ENCODE peak calls at places on chromosomes 1 and 21, in ten cellular contexts. One of them, this sample, is unnamed. For H3K4me1, the result is how much of the 10 kb centered on the place peaks cover.

GRCh38 chr1:61450454-61451213 is 274.3 kb downstream of the TM2D1 start:
- DNase-seq in colonic mucosa: peak
- DNase-seq in uterus: peak
- DNase-seq in IMR-90: no peak
- DNase-seq in tibial nerve: no peak
- DNase-seq in esophagus squamous epithelium: no peak
- DNase-seq in breast epithelium: no peak
- DNase-seq in lower lobe of right lung: no peak
- DNase-seq in A549: peak
- DNase-seq in right lobe of liver: no peak
- DNase-seq in this sample: no peak

GRCh38 chr1:67214420-67215174 is 48.3 kb downstream of the IL23R start:
- DNase-seq in colonic mucosa: peak
- DNase-seq in uterus: peak
- DNase-seq in IMR-90: peak
- DNase-seq in tibial nerve: no peak
- DNase-seq in esophagus squamous epithelium: no peak
- DNase-seq in breast epithelium: no peak
- DNase-seq in lower lobe of right lung: no peak
- DNase-seq in A549: no peak
- DNase-seq in right lobe of liver: no peak
- DNase-seq in this sample: no peak

GRCh38 chr1:161305872-161306519 is 3.8 kb downstream of the MPZ start:
- DNase-seq in colonic mucosa: peak
- DNase-seq in uterus: peak
- DNase-seq in IMR-90: peak
- DNase-seq in tibial nerve: peak
- DNase-seq in esophagus squamous epithelium: peak
- DNase-seq in breast epithelium: peak
- DNase-seq in lower lobe of right lung: peak
- DNase-seq in A549: no peak
- DNase-seq in right lobe of liver: peak
- DNase-seq in this sample: peak

GRCh38 chr1:89953072-89953626 is 41.8 kb upstream of the ZNF326 start:
- DNase-seq in colonic mucosa: peak
- DNase-seq in uterus: peak
- DNase-seq in IMR-90: peak
- DNase-seq in tibial nerve: no peak
- DNase-seq in esophagus squamous epithelium: no peak
- DNase-seq in breast epithelium: no peak
- DNase-seq in lower lobe of right lung: no peak
- DNase-seq in A549: peak
- DNase-seq in right lobe of liver: no peak
- DNase-seq in this sample: peak

GRCh38 chr1:182051938-182052337 is 9.6 kb downstream of the ZNF648 start:
- DNase-seq in colonic mucosa: no peak
- DNase-seq in uterus: no peak
- DNase-seq in IMR-90: no peak
- DNase-seq in tibial nerve: no peak
- DNase-seq in esophagus squamous epithelium: no peak
- DNase-seq in breast epithelium: no peak
- DNase-seq in lower lobe of right lung: no peak
- DNase-seq in A549: no peak
- DNase-seq in right lobe of liver: no peak
- DNase-seq in this sample: no peak

GRCh38 chr21:15430577-15430976 is 299.2 kb upstream of the USP25 start:
- DNase-seq in colonic mucosa: no peak
- DNase-seq in uterus: no peak
- DNase-seq in IMR-90: no peak
- DNase-seq in tibial nerve: no peak
- DNase-seq in esophagus squamous epithelium: no peak
- DNase-seq in breast epithelium: no peak
- DNase-seq in lower lobe of right lung: no peak
- DNase-seq in A549: no peak
- DNase-seq in right lobe of liver: no peak
- DNase-seq in this sample: no peak

GRCh38 chr1:245621589-245621988 is 466.8 kb downstream of the KIF26B start:
- DNase-seq in colonic mucosa: no peak
- DNase-seq in uterus: no peak
- DNase-seq in IMR-90: no peak
- DNase-seq in tibial nerve: no peak
- DNase-seq in esophagus squamous epithelium: no peak
- DNase-seq in breast epithelium: no peak
- DNase-seq in lower lobe of right lung: no peak
- DNase-seq in A549: no peak
- DNase-seq in right lobe of liver: no peak
- DNase-seq in this sample: no peak

GRCh38 chr1:47226121-47226977 is 5.7 kb downstream of the TAL1 start:
- DNase-seq in colonic mucosa: no peak
- DNase-seq in uterus: peak
- DNase-seq in IMR-90: no peak
- DNase-seq in tibial nerve: no peak
- DNase-seq in esophagus squamous epithelium: no peak
- DNase-seq in breast epithelium: no peak
- DNase-seq in lower lobe of right lung: no peak
- DNase-seq in A549: no peak
- DNase-seq in right lobe of liver: no peak
- DNase-seq in this sample: peak

GRCh38 chr21:36700295-36700960 is 1.5 kb downstream of the SIM2 start:
- DNase-seq in colonic mucosa: no peak
- DNase-seq in uterus: no peak
- DNase-seq in IMR-90: no peak
- DNase-seq in tibial nerve: no peak
- DNase-seq in esophagus squamous epithelium: no peak
- DNase-seq in breast epithelium: no peak
- DNase-seq in lower lobe of right lung: no peak
- DNase-seq in A549: no peak
- DNase-seq in right lobe of liver: no peak
- DNase-seq in this sample: no peak

GRCh38 chr1:87305762-87306161 is 22.9 kb upstream of the LMO4 start:
- DNase-seq in colonic mucosa: no peak
- DNase-seq in uterus: no peak
- DNase-seq in IMR-90: no peak
- DNase-seq in tibial nerve: no peak
- DNase-seq in esophagus squamous epithelium: no peak
- DNase-seq in breast epithelium: no peak
- DNase-seq in lower lobe of right lung: no peak
- DNase-seq in A549: no peak
- DNase-seq in right lobe of liver: no peak
- DNase-seq in this sample: no peak

GRCh38 chr1:112693821-112694220 is 13.1 kb downstream of the RHOC start:
- DNase-seq in colonic mucosa: no peak
- DNase-seq in uterus: no peak
- DNase-seq in IMR-90: no peak
- DNase-seq in tibial nerve: no peak
- DNase-seq in esophagus squamous epithelium: no peak
- DNase-seq in breast epithelium: no peak
- DNase-seq in lower lobe of right lung: no peak
- DNase-seq in A549: no peak
- DNase-seq in right lobe of liver: no peak
- DNase-seq in this sample: no peak

GRCh38 chr1:33387512-33388079 is 43.3 kb downstream of the PHC2 start:
- DNase-seq in colonic mucosa: no peak
- DNase-seq in uterus: no peak
- DNase-seq in IMR-90: peak
- DNase-seq in tibial nerve: no peak
- DNase-seq in esophagus squamous epithelium: no peak
- DNase-seq in breast epithelium: no peak
- DNase-seq in lower lobe of right lung: no peak
- DNase-seq in A549: no peak
- DNase-seq in right lobe of liver: no peak
- DNase-seq in this sample: no peak

GRCh38 chr1:244256086-244256485 is 195.6 kb downstream of the ADSS2 start:
- DNase-seq in colonic mucosa: no peak
- DNase-seq in uterus: no peak
- DNase-seq in IMR-90: no peak
- DNase-seq in tibial nerve: no peak
- DNase-seq in esophagus squamous epithelium: no peak
- DNase-seq in breast epithelium: no peak
- DNase-seq in lower lobe of right lung: no peak
- DNase-seq in A549: no peak
- DNase-seq in right lobe of liver: no peak
- DNase-seq in this sample: no peak

GRCh38 chr1:63747445-63747844 is 26.4 kb upstream of the ROR1 start:
- DNase-seq in colonic mucosa: no peak
- DNase-seq in uterus: no peak
- DNase-seq in IMR-90: no peak
- DNase-seq in tibial nerve: no peak
- DNase-seq in esophagus squamous epithelium: no peak
- DNase-seq in breast epithelium: no peak
- DNase-seq in lower lobe of right lung: no peak
- DNase-seq in A549: no peak
- DNase-seq in right lobe of liver: no peak
- DNase-seq in this sample: no peak

GRCh38 chr1:16183157-16183556 is 27.3 kb upstream of the EPHA2 start:
- DNase-seq in colonic mucosa: no peak
- DNase-seq in uterus: peak
- DNase-seq in IMR-90: peak
- DNase-seq in tibial nerve: no peak
- DNase-seq in esophagus squamous epithelium: no peak
- DNase-seq in breast epithelium: no peak
- DNase-seq in lower lobe of right lung: peak
- DNase-seq in A549: no peak
- DNase-seq in right lobe of liver: peak
- DNase-seq in this sample: peak

GRCh38 chr1:160474392-160475242 is 48.4 kb downstream of the SLAMF6 start:
- DNase-seq in colonic mucosa: no peak
- DNase-seq in uterus: no peak
- DNase-seq in IMR-90: no peak
- DNase-seq in tibial nerve: no peak
- DNase-seq in esophagus squamous epithelium: no peak
- DNase-seq in breast epithelium: no peak
- DNase-seq in lower lobe of right lung: no peak
- DNase-seq in A549: no peak
- DNase-seq in right lobe of liver: no peak
- DNase-seq in this sample: no peak

GRCh38 chr1:228226956-228227791 is 19.3 kb downstream of the OBSCN start:
- DNase-seq in colonic mucosa: peak
- DNase-seq in uterus: no peak
- DNase-seq in IMR-90: peak
- DNase-seq in tibial nerve: no peak
- DNase-seq in esophagus squamous epithelium: no peak
- DNase-seq in breast epithelium: no peak
- DNase-seq in lower lobe of right lung: no peak
- DNase-seq in A549: peak
- DNase-seq in right lobe of liver: no peak
- DNase-seq in this sample: no peak

GRCh38 chr1:92784051-92784638 is 763 bp downstream of the EVI5 start:
- DNase-seq in colonic mucosa: peak
- DNase-seq in uterus: peak
- DNase-seq in IMR-90: peak
- DNase-seq in tibial nerve: peak
- DNase-seq in esophagus squamous epithelium: no peak
- DNase-seq in breast epithelium: no peak
- DNase-seq in lower lobe of right lung: peak
- DNase-seq in A549: peak
- DNase-seq in right lobe of liver: no peak
- DNase-seq in this sample: no peak

GRCh38 chr1:77540501-77541161 is 141.8 kb downstream of the ZZZ3 start:
- DNase-seq in colonic mucosa: no peak
- DNase-seq in uterus: no peak
- DNase-seq in IMR-90: peak
- DNase-seq in tibial nerve: no peak
- DNase-seq in esophagus squamous epithelium: no peak
- DNase-seq in breast epithelium: no peak
- DNase-seq in lower lobe of right lung: no peak
- DNase-seq in A549: no peak
- DNase-seq in right lobe of liver: no peak
- DNase-seq in this sample: no peak
- H3K4me1 ChIP-seq in colonic mucosa: under half
- H3K4me1 ChIP-seq in uterus: under half
- H3K4me1 ChIP-seq in IMR-90: under half
- H3K4me1 ChIP-seq in tibial nerve: under half
- H3K4me1 ChIP-seq in esophagus squamous epithelium: under half
- H3K4me1 ChIP-seq in breast epithelium: under half
- H3K4me1 ChIP-seq in lower lobe of right lung: under half
- H3K4me1 ChIP-seq in A549: half or more
- H3K4me1 ChIP-seq in right lobe of liver: under half
- H3K4me1 ChIP-seq in this sample: under half

GRCh38 chr1:44724408-44725308 is 6.3 kb downstream of the RNU5D-1 start:
- DNase-seq in colonic mucosa: no peak
- DNase-seq in uterus: no peak
- DNase-seq in IMR-90: no peak
- DNase-seq in tibial nerve: no peak
- DNase-seq in esophagus squamous epithelium: no peak
- DNase-seq in breast epithelium: no peak
- DNase-seq in lower lobe of right lung: no peak
- DNase-seq in A549: no peak
- DNase-seq in right lobe of liver: no peak
- DNase-seq in this sample: no peak
- TF ChIP-seq CTCF in colonic mucosa: no peak
- TF ChIP-seq CTCF in uterus: no peak
- TF ChIP-seq CTCF in IMR-90: no peak
- TF ChIP-seq CTCF in tibial nerve: no peak
- TF ChIP-seq CTCF in esophagus squamous epithelium: no peak
- TF ChIP-seq CTCF in breast epithelium: no peak
- TF ChIP-seq CTCF in lower lobe of right lung: no peak
- TF ChIP-seq CTCF in A549: no peak
- TF ChIP-seq CTCF in right lobe of liver: no peak
- TF ChIP-seq CTCF in this sample: no peak

DNA sequence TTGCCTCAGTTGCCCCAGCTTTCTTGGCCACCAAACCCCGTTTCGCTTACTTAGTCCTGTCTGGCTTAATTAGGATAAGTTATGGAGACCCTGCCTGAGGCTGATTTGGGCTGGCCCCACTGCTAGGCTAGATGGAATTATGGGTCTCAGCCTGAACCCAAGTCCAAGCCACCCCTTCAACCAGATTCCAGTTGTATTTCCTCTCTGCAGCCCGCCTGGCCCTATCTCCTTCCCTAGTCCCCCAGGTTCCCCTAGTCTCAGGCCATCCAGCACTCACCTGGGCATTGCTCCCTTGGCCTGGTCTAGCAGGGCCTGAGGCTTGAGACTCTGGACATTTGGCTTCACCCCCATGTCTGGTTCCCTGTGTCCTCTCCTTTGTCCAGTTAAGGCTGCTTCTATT is 111.7 kb upstream of the IPO9 start:
- DNase-seq in colonic mucosa: no peak
- DNase-seq in uterus: no peak
- DNase-seq in IMR-90: no peak
- DNase-seq in tibial nerve: no peak
- DNase-seq in esophagus squamous epithelium: no peak
- DNase-seq in breast epithelium: no peak
- DNase-seq in lower lobe of right lung: no peak
- DNase-seq in A549: no peak
- DNase-seq in right lobe of liver: no peak
- DNase-seq in this sample: no peak
- H3K4me1 ChIP-seq in colonic mucosa: under half
- H3K4me1 ChIP-seq in uterus: half or more
- H3K4me1 ChIP-seq in IMR-90: under half
- H3K4me1 ChIP-seq in tibial nerve: half or more
- H3K4me1 ChIP-seq in esophagus squamous epithelium: half or more
- H3K4me1 ChIP-seq in breast epithelium: under half
- H3K4me1 ChIP-seq in lower lobe of right lung: half or more
- H3K4me1 ChIP-seq in A549: half or more
- H3K4me1 ChIP-seq in right lobe of liver: under half
- H3K4me1 ChIP-seq in this sample: half or more

DNA sequence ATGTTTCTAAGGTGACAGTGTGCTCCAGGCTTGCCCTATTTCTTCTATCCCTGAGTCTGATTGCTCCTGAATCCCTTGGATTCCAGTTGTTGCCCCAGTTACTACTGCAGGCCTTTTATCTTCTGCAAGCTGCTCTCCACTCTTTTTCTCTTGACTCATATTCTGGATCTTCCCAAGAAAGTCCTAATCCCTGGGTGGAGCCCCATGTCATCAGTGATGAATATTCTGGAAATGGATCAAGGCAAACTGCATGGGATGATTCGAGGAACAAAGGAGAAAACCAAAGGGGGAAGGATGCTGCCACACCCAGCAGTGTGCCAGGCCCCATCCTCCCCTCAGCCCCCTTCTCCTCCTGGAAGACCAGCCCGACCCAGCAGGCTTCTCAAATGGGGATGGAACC is 63.3 kb upstream of the ATP2B4 start:
- DNase-seq in colonic mucosa: no peak
- DNase-seq in uterus: no peak
- DNase-seq in IMR-90: no peak
- DNase-seq in tibial nerve: no peak
- DNase-seq in esophagus squamous epithelium: no peak
- DNase-seq in breast epithelium: no peak
- DNase-seq in lower lobe of right lung: no peak
- DNase-seq in A549: no peak
- DNase-seq in right lobe of liver: no peak
- DNase-seq in this sample: no peak
- TF ChIP-seq CTCF in colonic mucosa: no peak
- TF ChIP-seq CTCF in uterus: no peak
- TF ChIP-seq CTCF in IMR-90: no peak
- TF ChIP-seq CTCF in tibial nerve: no peak
- TF ChIP-seq CTCF in esophagus squamous epithelium: no peak
- TF ChIP-seq CTCF in breast epithelium: no peak
- TF ChIP-seq CTCF in lower lobe of right lung: no peak
- TF ChIP-seq CTCF in A549: no peak
- TF ChIP-seq CTCF in right lobe of liver: no peak
- TF ChIP-seq CTCF in this sample: no peak